ENCODE peak calls at places on chromosomes 4 and X, in ten cellular contexts. M is A549; L is Caco-2; K is WERI-Rb-1; R is astrocyte; W is heart left ventricle; A is left ventricle myocardium inferior; N is tibial artery; P is naive thymus-derived CD4-positive, alpha-beta T cell; C is body of pancreas. G is an unnamed sample.

GRCh38 chr4:1624519-1624910 is 59.6 kb downstream of the FAM53A start:
- DNase-seq in M (no peak), L (no peak), K (no peak), R (no peak), W (no peak), A (no peak), N (no peak), P (no peak), C (no peak), G (no peak)

GRCh38 chr4:27921236-27921635 is 1060.6 kb downstream of the STIM2 start:
- DNase-seq in M (no peak), L (no peak), K (no peak), R (no peak), W (peak; percentile 8), A (no peak), N (no peak), P (no peak), C (no peak), G (no peak)

GRCh38 chr4:152828122-152828521 is 48.4 kb downstream of the ARFIP1 start:
- DNase-seq in M (no peak), L (no peak), K (no peak), R (no peak), W (no peak), A (no peak), N (no peak), P (no peak), C (no peak), G (no peak)

GRCh38 chrX:141811438-141811837 is 26.7 kb upstream of the MAGEC3 start:
- DNase-seq in M (no peak), L (no peak), K (no peak), R (no peak), W (no peak), A (no peak), N (no peak), P (no peak), C (no peak), G (no peak)

GRCh38 chr4:57607616-57608150 is 497.5 kb upstream of the IGFBP7 start:
- DNase-seq in M (no peak), L (peak; percentile 13), K (no peak), R (no peak), W (no peak), A (no peak), N (no peak), P (no peak), C (no peak), G (no peak)

GRCh38 chr4:38788327-38788726 is 5.5 kb upstream of the TLR10 start:
- DNase-seq in M (peak; percentile 70), L (no peak), K (no peak), R (peak; percentile 60), W (no peak), A (no peak), N (no peak), P (no peak), C (no peak), G (no peak)

GRCh38 chrX:75365243-75365975 is 91.5 kb downstream of the UPRT start:
- DNase-seq in M (no peak), L (no peak), K (no peak), R (peak; percentile 16), W (no peak), A (no peak), N (no peak), P (no peak), C (no peak), G (no peak)

GRCh38 chr4:65865489-65865888 is 195.2 kb upstream of the EPHA5 start:
- DNase-seq in M (peak; percentile 21), L (peak; percentile 12), K (no peak), R (no peak), W (no peak), A (no peak), N (no peak), P (no peak), C (no peak), G (peak; percentile 35)

GRCh38 chr4:186702940-186703339 is 20.7 kb downstream of the FAT1 start:
- DNase-seq in M (no peak), L (no peak), K (no peak), R (no peak), W (no peak), A (no peak), N (no peak), P (no peak), C (no peak), G (no peak)

GRCh38 chr4:150578745-150579470 is 3.0 kb upstream of the MAB21L2 start:
- DNase-seq in M (no peak), L (no peak), K (no peak), R (peak; percentile 44), W (no peak), A (no peak), N (no peak), P (no peak), C (peak; percentile 15), G (no peak)

DNA sequence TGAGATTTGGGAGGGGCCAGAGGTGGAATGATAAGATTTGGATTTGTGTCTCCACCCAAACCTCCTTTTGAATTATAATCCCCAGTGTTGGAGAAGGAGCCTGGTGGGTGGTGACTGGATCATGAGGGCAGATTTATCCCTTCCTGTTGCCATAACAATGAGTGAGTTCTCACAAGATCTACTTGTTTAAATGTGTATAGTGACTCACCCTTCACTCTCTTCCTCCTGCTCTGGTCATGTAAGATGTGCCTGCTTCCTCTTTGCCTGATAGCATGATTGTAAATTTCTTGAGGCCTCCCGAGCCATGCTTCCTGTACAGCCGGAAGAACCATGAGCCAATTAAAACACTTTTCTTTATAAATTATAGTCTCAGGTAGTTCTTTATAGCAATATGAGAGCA is 348.6 kb downstream of the AR start:
- DNase-seq in M (no peak), L (no peak), K (no peak), R (no peak), W (no peak), A (no peak), N (no peak), P (no peak), C (no peak), G (no peak)
- H3K9me3 ChIP-seq in M (no peaks in the 10 kb centered on the region), L (no peaks in the 10 kb centered on the region), K (peaks cover 9% of the 10 kb centered on the region), R (no peaks in the 10 kb centered on the region), W (peaks cover 9% of the 10 kb centered on the region), A (peaks cover 14% of the 10 kb centered on the region), N (peaks cover 19% of the 10 kb centered on the region), P (no peaks in the 10 kb centered on the region), C (no peaks in the 10 kb centered on the region), G (no peaks in the 10 kb centered on the region)

GRCh38 chr4:13543648-13544555 is at the start of gene NKX3-2:
- DNase-seq in M (no peak), L (peak; percentile 49), K (no peak), R (no peak), W (no peak), A (no peak), N (no peak), P (no peak), C (no peak), G (no peak)

GRCh38 chr4:13541720-13542576 is 2.4 kb downstream of the NKX3-2 start:
- DNase-seq in M (peak; percentile 38), L (no peak), K (peak; percentile 68), R (no peak), W (no peak), A (no peak), N (no peak), P (no peak), C (peak; percentile 74), G (no peak)

GRCh38 chr4:13543091-13543581 is 1.2 kb downstream of the NKX3-2 start:
- DNase-seq in M (no peak), L (no peak), K (peak; percentile 4), R (no peak), W (no peak), A (no peak), N (no peak), P (no peak), C (no peak), G (no peak)

GRCh38 chr4:13541176-13541604 is 3.1 kb downstream of the NKX3-2 start:
- DNase-seq in M (no peak), L (no peak), K (peak; percentile 3), R (no peak), W (no peak), A (no peak), N (no peak), P (no peak), C (no peak), G (no peak)

GRCh38 chr4:13542577-13543042 is 1.7 kb downstream of the NKX3-2 start:
- DNase-seq in M (no peak), L (no peak), K (peak; percentile 5), R (no peak), W (no peak), A (no peak), N (no peak), P (no peak), C (no peak), G (no peak)
- H3K9me3 ChIP-seq in M (no peaks in the 10 kb centered on the region), L (no peaks in the 10 kb centered on the region), K (no peaks in the 10 kb centered on the region), R (peaks cover 9% of the 10 kb centered on the region), W (no peaks in the 10 kb centered on the region), A (no peaks in the 10 kb centered on the region), N (no peaks in the 10 kb centered on the region), P (peaks cover 11% of the 10 kb centered on the region), C (no peaks in the 10 kb centered on the region), G (no peaks in the 10 kb centered on the region)

GRCh38 chr4:476501-476900 is 22.5 kb downstream of the ZNF721 start:
- DNase-seq in M (no peak), L (no peak), K (no peak), R (peak; percentile 71), W (no peak), A (no peak), N (no peak), P (no peak), C (no peak), G (no peak)
- H3K9me3 ChIP-seq in M (peaks cover 58% of the 10 kb centered on the region), L (peaks cover 9% of the 10 kb centered on the region), K (peaks cover 8% of the 10 kb centered on the region), R (no peaks in the 10 kb centered on the region), W (peaks cover 18% of the 10 kb centered on the region), A (peaks cover 19% of the 10 kb centered on the region), N (no peaks in the 10 kb centered on the region), P (peaks cover 48% of the 10 kb centered on the region), C (no peaks in the 10 kb centered on the region), G (no peaks in the 10 kb centered on the region)

DNA sequence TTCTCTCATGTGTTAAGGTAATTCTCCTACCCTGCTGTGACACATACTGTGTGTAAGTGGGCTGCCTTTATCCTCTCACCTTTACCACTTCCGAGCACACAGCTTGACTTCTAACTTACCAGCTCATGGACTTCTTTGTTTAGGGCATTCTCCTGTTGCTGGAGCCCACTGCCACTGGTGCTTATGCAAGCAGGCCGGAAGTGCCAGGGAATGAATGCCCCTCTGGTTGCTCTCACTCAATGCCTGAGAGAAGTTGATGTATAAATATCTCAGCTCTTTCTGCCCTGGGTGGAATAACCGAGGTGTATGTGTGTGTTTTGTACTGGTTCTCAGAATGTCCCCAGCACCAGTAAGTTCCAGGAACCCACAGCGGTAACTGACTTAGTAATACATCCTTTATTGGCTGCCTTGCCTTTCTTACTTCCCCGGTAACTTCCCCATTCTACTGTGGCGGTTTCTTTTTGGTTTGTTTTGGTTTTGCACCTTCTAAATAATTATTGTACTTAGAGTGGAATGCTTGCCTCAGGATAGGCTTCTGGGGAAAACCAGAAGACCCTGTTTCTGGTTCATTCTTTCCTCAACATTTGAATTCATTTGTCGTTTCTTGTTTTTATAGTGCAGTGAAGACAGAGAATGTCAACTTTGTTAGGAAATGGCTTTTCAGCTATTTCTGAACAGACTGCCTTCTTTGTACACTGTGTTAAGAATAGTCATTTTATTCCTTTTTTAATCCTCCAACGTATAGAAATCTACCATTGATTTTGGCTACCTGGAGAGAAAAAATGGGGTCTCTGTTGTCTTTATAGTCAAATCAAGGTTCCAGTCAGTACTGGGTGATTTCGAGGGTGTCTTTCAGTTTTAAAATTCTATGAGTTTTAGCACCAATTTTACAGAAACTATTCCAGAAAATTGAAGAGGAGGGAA is 45.4 kb downstream of the CXorf58 start:
- DNase-seq in M (peak; percentile 4), L (no peak), K (no peak), R (no peak), W (no peak), A (no peak), N (no peak), P (no peak), C (no peak), G (no peak)
- H3K9me3 ChIP-seq in M (no peaks in the 10 kb centered on the region), L (no peaks in the 10 kb centered on the region), K (no peaks in the 10 kb centered on the region), R (no peaks in the 10 kb centered on the region), W (no peaks in the 10 kb centered on the region), A (no peaks in the 10 kb centered on the region), N (no peaks in the 10 kb centered on the region), P (no peaks in the 10 kb centered on the region), C (no peaks in the 10 kb centered on the region), G (no peaks in the 10 kb centered on the region)

GRCh38 chrX:154776753-154777152 is 14.1 kb downstream of the DKC1 start:
- DNase-seq in M (no peak), L (no peak), K (no peak), R (no peak), W (no peak), A (no peak), N (no peak), P (no peak), C (no peak), G (no peak)
- H3K9me3 ChIP-seq in M (no peaks in the 10 kb centered on the region), L (no peaks in the 10 kb centered on the region), K (no peaks in the 10 kb centered on the region), R (no peaks in the 10 kb centered on the region), W (no peaks in the 10 kb centered on the region), A (no peaks in the 10 kb centered on the region), N (no peaks in the 10 kb centered on the region), P (no peaks in the 10 kb centered on the region), C (no peaks in the 10 kb centered on the region), G (no peaks in the 10 kb centered on the region)

G was measured in iPS DF 6.9.